ENCODE peak calls at places on chromosomes 12 and 14, in seven cellular contexts. Q is neuronal stem cell, A is Peyer's patch, I is left ventricle myocardium inferior, F is hepatocyte, S is thoracic aorta, B is psoas muscle. Y is an unnamed sample.

GRCh38 chr14:70754989-70755388 is 54.3 kb downstream of the MAP3K9 start:
- DNase-seq in Q (no peak), A (no peak), I (no peak), F (no peak), S (no peak), B (no peak), Y (no peak)

GRCh38 chr14:22598099-22598895 is at the start of gene ABHD4:
- DNase-seq in Q (peak; percentile 73), A (peak; percentile 90), I (peak; percentile 87), F (peak; percentile 91), S (peak; percentile 33), B (peak; percentile 86), Y (peak; percentile 67)

GRCh38 chr14:101854366-101854765 is 92.9 kb downstream of the PPP2R5C start:
- DNase-seq in Q (no peak), A (no peak), I (no peak), F (no peak), S (no peak), B (no peak), Y (no peak)

GRCh38 chr12:46361667-46362034 is 10.9 kb downstream of the SLC38A2 start:
- DNase-seq in Q (no peak), A (no peak), I (no peak), F (no peak), S (no peak), B (no peak), Y (no peak)

GRCh38 chr12:59637657-59638150 is 41.9 kb downstream of the SLC16A7 start:
- DNase-seq in Q (no peak), A (no peak), I (no peak), F (no peak), S (no peak), B (no peak), Y (no peak)

GRCh38 chr12:93419388-93420034 is 22.2 kb downstream of the UBE2N start:
- DNase-seq in Q (no peak), A (no peak), I (no peak), F (peak; percentile 54), S (no peak), B (no peak), Y (no peak)

GRCh38 chr12:54195736-54196347 is 7.1 kb upstream of the SMUG1 start:
- DNase-seq in Q (no peak), A (no peak), I (no peak), F (peak; percentile 73), S (no peak), B (no peak), Y (no peak)

GRCh38 chr12:48786591-48787544 is 2.0 kb downstream of the ADCY6 start:
- DNase-seq in Q (no peak), A (no peak), I (peak; percentile 61), F (no peak), S (no peak), B (no peak), Y (no peak)

GRCh38 chr14:61491876-61492440 is 170.6 kb downstream of the PRKCH start:
- DNase-seq in Q (no peak), A (no peak), I (no peak), F (no peak), S (no peak), B (no peak), Y (no peak)

GRCh38 chr12:25151476-25151875 is 43.5 kb downstream of the DNAI7 start:
- DNase-seq in Q (no peak), A (no peak), I (peak; percentile 32), F (peak; percentile 79), S (peak; percentile 85), B (peak; percentile 26), Y (peak; percentile 93)

GRCh38 chr12:2318286-2318685 is 265.5 kb downstream of the CACNA1C start:
- DNase-seq in Q (no peak), A (no peak), I (no peak), F (no peak), S (no peak), B (no peak), Y (no peak)

GRCh38 chr12:93094988-93095737 is 166.1 kb upstream of the EEA1 start:
- DNase-seq in Q (no peak), A (no peak), I (no peak), F (no peak), S (no peak), B (no peak), Y (no peak)

GRCh38 chr12:104121001-104121400 is 17.0 kb downstream of the NFYB start:
- DNase-seq in Q (no peak), A (no peak), I (no peak), F (no peak), S (no peak), B (no peak), Y (peak; percentile 63)

GRCh38 chr12:133236556-133236955 is 879 bp upstream of the ANHX start:
- DNase-seq in Q (no peak), A (no peak), I (no peak), F (no peak), S (no peak), B (no peak), Y (no peak)

GRCh38 chr14:50985124-50985815 is 41.0 kb upstream of the PYGL start:
- DNase-seq in Q (no peak), A (no peak), I (no peak), F (no peak), S (no peak), B (no peak), Y (no peak)

GRCh38 chr12:52044284-52044983 is 6.8 kb upstream of the NR4A1 start:
- DNase-seq in Q (no peak), A (no peak), I (peak; percentile 87), F (no peak), S (no peak), B (peak; percentile 91), Y (no peak)

GRCh38 chr12:11578461-11578993 is 70.9 kb upstream of the ETV6 start:
- DNase-seq in Q (no peak), A (no peak), I (no peak), F (no peak), S (no peak), B (no peak), Y (no peak)

GRCh38 chr14:20632448-20632830 is 9.1 kb downstream of the OR6S1 start:
- DNase-seq in Q (no peak), A (no peak), I (no peak), F (no peak), S (no peak), B (no peak), Y (no peak)

GRCh38 chr12:31558521-31558920 is 32.4 kb downstream of the DENND5B start:
- DNase-seq in Q (no peak), A (no peak), I (no peak), F (no peak), S (no peak), B (no peak), Y (no peak)
- H3K4me3 ChIP-seq in Q (no peak overlapping the region), A (no peak overlapping the region), I (no peak overlapping the region), F (no peak overlapping the region), S (no peak overlapping the region), B (no peak overlapping the region), Y (no peak overlapping the region)

GRCh38 chr12:57866308-57867019 is 19.9 kb upstream of the CTDSP2 start:
- DNase-seq in Q (no peak), A (no peak), I (no peak), F (no peak), S (no peak), B (no peak), Y (peak; percentile 87)

GRCh38 chr12:57863676-57864075 is 17.1 kb upstream of the CTDSP2 start:
- DNase-seq in Q (no peak), A (no peak), I (no peak), F (no peak), S (no peak), B (no peak), Y (peak; percentile 98)

GRCh38 chr12:57861967-57862366 is 15.4 kb upstream of the CTDSP2 start:
- DNase-seq in Q (no peak), A (no peak), I (no peak), F (no peak), S (no peak), B (no peak), Y (no peak)

GRCh38 chr12:57864382-57864781 is 17.9 kb upstream of the CTDSP2 start:
- DNase-seq in Q (no peak), A (no peak), I (no peak), F (no peak), S (no peak), B (peak; percentile 35), Y (no peak)

DNA sequence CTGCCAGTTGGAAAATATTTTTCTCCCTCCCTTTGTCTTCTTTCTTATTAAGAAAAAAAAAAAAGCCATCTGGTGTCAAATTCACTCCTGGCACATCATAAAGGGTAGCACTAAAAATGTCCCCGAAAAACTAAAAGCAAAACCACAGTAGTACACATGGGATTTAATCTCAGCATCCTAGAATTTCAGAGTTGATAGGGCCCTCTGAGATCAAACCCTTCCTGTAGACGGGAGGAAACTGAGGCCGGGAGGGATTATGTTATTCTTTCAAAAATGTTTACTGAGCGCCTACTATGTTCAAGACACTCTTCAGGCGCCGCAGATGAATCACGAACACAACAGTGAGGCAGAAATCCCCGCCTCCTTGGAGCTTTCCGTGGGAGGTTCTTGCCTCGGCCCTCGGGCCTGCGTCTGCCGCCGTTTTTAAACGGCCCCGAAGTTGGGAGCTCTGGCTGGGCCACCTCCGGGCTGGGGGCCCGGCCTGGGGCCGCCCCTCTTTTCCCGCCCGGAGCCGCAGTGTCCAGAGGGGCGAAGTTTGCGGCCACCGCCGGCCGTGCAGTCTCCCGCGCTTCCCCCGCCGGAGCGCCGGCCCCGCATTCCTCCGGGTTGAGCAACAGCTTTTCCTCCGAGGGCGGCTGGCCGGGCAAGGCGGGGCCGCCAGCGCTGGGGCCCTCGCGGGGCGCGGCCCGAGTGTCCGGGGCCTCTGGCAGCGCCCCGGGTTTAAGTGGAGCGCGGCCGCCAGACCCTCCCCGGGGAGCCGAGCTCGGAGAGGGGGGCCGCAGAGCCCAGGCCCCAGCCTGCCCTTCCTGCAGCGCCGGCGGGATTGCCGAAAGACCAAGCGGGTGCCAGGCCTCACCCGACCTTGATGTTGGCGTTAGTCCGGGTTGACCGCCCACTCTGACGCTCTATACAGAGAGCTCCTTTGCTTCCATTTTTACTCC is 18.6 kb upstream of the CTDSP2 start:
- DNase-seq in Q (no peak), A (peak; percentile 85), I (peak; percentile 83), F (peak; percentile 87), S (peak; percentile 69), B (peak; percentile 86), Y (peak; percentile 100)
- H3K27ac ChIP-seq in Q (no peak overlapping the region), A (peak overlapping the region; percentile 72), I (peak overlapping the region; percentile 95), F (peak overlapping the region; percentile 92), S (peak overlapping the region; percentile 88), B (peak overlapping the region; percentile 97), Y (peak overlapping the region; percentile 97)

DNA sequence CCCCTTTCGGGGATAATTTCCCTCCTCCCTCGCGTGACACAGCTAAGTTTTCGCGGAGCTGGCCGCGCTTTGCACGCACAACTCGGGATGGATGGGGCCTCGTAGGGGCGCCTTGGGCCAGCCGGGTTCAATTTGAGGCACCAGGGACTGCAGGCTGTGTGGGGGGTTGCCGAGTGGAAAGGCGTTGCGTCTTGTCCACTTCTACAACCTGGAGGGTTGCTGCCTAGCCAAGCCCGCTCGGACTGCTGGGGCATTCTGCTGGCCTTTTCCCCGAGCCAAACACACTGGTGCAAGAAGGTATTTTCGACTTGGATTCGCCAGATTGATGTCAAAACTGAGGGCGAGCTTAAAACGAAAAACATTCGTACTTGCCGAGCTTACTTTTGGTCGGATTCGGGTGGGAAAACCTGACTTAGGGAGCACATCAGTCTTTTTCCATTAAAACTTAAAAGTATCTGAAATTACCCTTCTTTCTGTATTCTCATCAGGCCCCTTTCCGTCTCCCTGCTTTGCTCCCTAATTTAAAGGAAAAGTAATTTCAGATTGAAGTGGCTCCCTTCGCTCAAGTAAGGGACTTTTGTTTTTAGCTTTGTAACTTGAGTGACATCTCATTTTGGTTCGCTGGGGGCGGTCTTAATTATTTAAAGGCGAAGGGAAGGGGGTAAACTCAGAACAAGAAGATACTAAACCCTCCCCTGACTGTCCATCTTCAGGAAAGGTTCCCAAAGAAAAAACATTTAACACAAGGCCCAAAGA is 14.3 kb downstream of the TBX3 start:
- DNase-seq in Q (peak; percentile 29), A (no peak), I (no peak), F (peak; percentile 89), S (no peak), B (peak; percentile 38), Y (peak; percentile 84)
- H3K27me3 ChIP-seq in Q (peaks cover 59% of the 10 kb centered on the region), A (no peaks in the 10 kb centered on the region), I (peaks cover 62% of the 10 kb centered on the region), F (no peaks in the 10 kb centered on the region), S (peaks cover 16% of the 10 kb centered on the region), B (peaks cover 14% of the 10 kb centered on the region), Y (no peaks in the 10 kb centered on the region)

GRCh38 chr12:6946033-6946919 is 2.5 kb downstream of the C12orf57 start:
- DNase-seq in Q (no peak), A (peak; percentile 96), I (no peak), F (peak; percentile 95), S (no peak), B (peak; percentile 43), Y (no peak)
- H3K4me3 ChIP-seq in Q (no peak overlapping the region), A (peak overlapping the region; percentile 26), I (peak overlapping the region; percentile 90), F (peak overlapping the region; percentile 27), S (peak overlapping the region; percentile 51), B (peak overlapping the region; percentile 34), Y (no peak overlapping the region)

Y was measured in SJSA1.